ENCODE peak calls at places on chromosomes 1 and 21, in six cellular contexts. One of them, this sample, is unnamed.

GRCh38 chr1:247906504-247907047 is 11.2 kb downstream of the OR2W3 start:
- DNase-seq in AG04450: no peak
- DNase-seq in esophagus squamous epithelium: no peak
- DNase-seq in breast epithelium: no peak
- DNase-seq in uterus: no peak
- DNase-seq in mammary epithelial cell: peak; percentile 80
- DNase-seq in this sample: peak; percentile 29

GRCh38 chr1:182002570-182002969 is 58.9 kb downstream of the ZNF648 start:
- DNase-seq in AG04450: no peak
- DNase-seq in esophagus squamous epithelium: no peak
- DNase-seq in breast epithelium: no peak
- DNase-seq in uterus: no peak
- DNase-seq in mammary epithelial cell: no peak
- DNase-seq in this sample: no peak

GRCh38 chr1:194361374-194362131 is 1175.1 kb upstream of the B3GALT2 start:
- DNase-seq in AG04450: no peak
- DNase-seq in esophagus squamous epithelium: no peak
- DNase-seq in breast epithelium: no peak
- DNase-seq in uterus: no peak
- DNase-seq in mammary epithelial cell: no peak
- DNase-seq in this sample: no peak

GRCh38 chr1:99766378-99766800 is at the start of gene FRRS1:
- DNase-seq in AG04450: peak; percentile 15
- DNase-seq in esophagus squamous epithelium: no peak
- DNase-seq in breast epithelium: no peak
- DNase-seq in uterus: peak; percentile 51
- DNase-seq in mammary epithelial cell: peak; percentile 85
- DNase-seq in this sample: peak; percentile 72

GRCh38 chr1:65539272-65540131 is 119.0 kb downstream of the LEPR start:
- DNase-seq in AG04450: no peak
- DNase-seq in esophagus squamous epithelium: no peak
- DNase-seq in breast epithelium: no peak
- DNase-seq in uterus: no peak
- DNase-seq in mammary epithelial cell: no peak
- DNase-seq in this sample: no peak

GRCh38 chr1:94876362-94876761 is 50.5 kb downstream of the CNN3 start:
- DNase-seq in AG04450: no peak
- DNase-seq in esophagus squamous epithelium: no peak
- DNase-seq in breast epithelium: no peak
- DNase-seq in uterus: no peak
- DNase-seq in mammary epithelial cell: peak; percentile 73
- DNase-seq in this sample: peak; percentile 82

GRCh38 chr1:184075040-184076029 is 23.8 kb downstream of the TSEN15 start:
- DNase-seq in AG04450: no peak
- DNase-seq in esophagus squamous epithelium: no peak
- DNase-seq in breast epithelium: no peak
- DNase-seq in uterus: peak; percentile 28
- DNase-seq in mammary epithelial cell: peak; percentile 51
- DNase-seq in this sample: no peak

GRCh38 chr1:36298640-36299039 is 7.5 kb upstream of the SH3D21 start:
- DNase-seq in AG04450: no peak
- DNase-seq in esophagus squamous epithelium: no peak
- DNase-seq in breast epithelium: no peak
- DNase-seq in uterus: no peak
- DNase-seq in mammary epithelial cell: no peak
- DNase-seq in this sample: no peak

GRCh38 chr1:245915406-245915805 is 591.7 kb downstream of the SMYD3 start:
- DNase-seq in AG04450: no peak
- DNase-seq in esophagus squamous epithelium: no peak
- DNase-seq in breast epithelium: no peak
- DNase-seq in uterus: no peak
- DNase-seq in mammary epithelial cell: no peak
- DNase-seq in this sample: no peak

GRCh38 chr1:17094664-17095063 is 24.6 kb downstream of the PADI2 start:
- DNase-seq in AG04450: no peak
- DNase-seq in esophagus squamous epithelium: no peak
- DNase-seq in breast epithelium: no peak
- DNase-seq in uterus: no peak
- DNase-seq in mammary epithelial cell: no peak
- DNase-seq in this sample: no peak

GRCh38 chr21:20856926-20857325 is 141.3 kb upstream of the NCAM2 start:
- DNase-seq in AG04450: no peak
- DNase-seq in esophagus squamous epithelium: no peak
- DNase-seq in breast epithelium: no peak
- DNase-seq in uterus: no peak
- DNase-seq in mammary epithelial cell: no peak
- DNase-seq in this sample: no peak

GRCh38 chr1:231931846-231932454 is 305.4 kb downstream of the DISC1 start:
- DNase-seq in AG04450: no peak
- DNase-seq in esophagus squamous epithelium: no peak
- DNase-seq in breast epithelium: no peak
- DNase-seq in uterus: no peak
- DNase-seq in mammary epithelial cell: no peak
- DNase-seq in this sample: no peak

GRCh38 chr21:41760411-41760810 is 6.4 kb downstream of the RIPK4 start:
- DNase-seq in AG04450: no peak
- DNase-seq in esophagus squamous epithelium: no peak
- DNase-seq in breast epithelium: no peak
- DNase-seq in uterus: no peak
- DNase-seq in mammary epithelial cell: no peak
- DNase-seq in this sample: no peak

GRCh38 chr1:204560590-204560989 is 44.4 kb downstream of the MDM4 start:
- DNase-seq in AG04450: peak; percentile 20
- DNase-seq in esophagus squamous epithelium: no peak
- DNase-seq in breast epithelium: no peak
- DNase-seq in uterus: no peak
- DNase-seq in mammary epithelial cell: peak; percentile 25
- DNase-seq in this sample: no peak

GRCh38 chr1:203150511-203151297 is 23.2 kb downstream of the ADORA1 start:
- DNase-seq in AG04450: no peak
- DNase-seq in esophagus squamous epithelium: no peak
- DNase-seq in breast epithelium: no peak
- DNase-seq in uterus: no peak
- DNase-seq in mammary epithelial cell: no peak
- DNase-seq in this sample: no peak

GRCh38 chr1:29332204-29332603 is 95.9 kb downstream of the PTPRU start:
- DNase-seq in AG04450: no peak
- DNase-seq in esophagus squamous epithelium: no peak
- DNase-seq in breast epithelium: no peak
- DNase-seq in uterus: no peak
- DNase-seq in mammary epithelial cell: peak; percentile 14
- DNase-seq in this sample: no peak

GRCh38 chr1:103108525-103109150 is 316 bp upstream of the COL11A1 start:
- DNase-seq in AG04450: no peak
- DNase-seq in esophagus squamous epithelium: no peak
- DNase-seq in breast epithelium: no peak
- DNase-seq in uterus: peak; percentile 14
- DNase-seq in mammary epithelial cell: no peak
- DNase-seq in this sample: no peak

GRCh38 chr1:200931776-200932175 is 37.1 kb downstream of the INAVA start:
- DNase-seq in AG04450: no peak
- DNase-seq in esophagus squamous epithelium: no peak
- DNase-seq in breast epithelium: no peak
- DNase-seq in uterus: no peak
- DNase-seq in mammary epithelial cell: peak; percentile 1
- DNase-seq in this sample: no peak

GRCh38 chr1:109397451-109398342 is at the start of gene SORT1:
- DNase-seq in AG04450: peak; percentile 78
- DNase-seq in esophagus squamous epithelium: no peak
- DNase-seq in breast epithelium: peak; percentile 71
- DNase-seq in uterus: peak; percentile 79
- DNase-seq in mammary epithelial cell: peak; percentile 77
- DNase-seq in this sample: no peak

GRCh38 chr21:28444131-28444530 is 548.5 kb downstream of the LTN1 start:
- DNase-seq in AG04450: no peak
- DNase-seq in esophagus squamous epithelium: no peak
- DNase-seq in breast epithelium: no peak
- DNase-seq in uterus: no peak
- DNase-seq in mammary epithelial cell: no peak
- DNase-seq in this sample: no peak

GRCh38 chr1:93620841-93621210 is 60.8 kb downstream of the BCAR3 start:
- DNase-seq in AG04450: no peak
- DNase-seq in esophagus squamous epithelium: no peak
- DNase-seq in breast epithelium: no peak
- DNase-seq in uterus: no peak
- DNase-seq in mammary epithelial cell: peak; percentile 46
- DNase-seq in this sample: peak; percentile 27

GRCh38 chr1:161970633-161971032 is 53.0 kb downstream of the OLFML2B start:
- DNase-seq in AG04450: no peak
- DNase-seq in esophagus squamous epithelium: no peak
- DNase-seq in breast epithelium: no peak
- DNase-seq in uterus: no peak
- DNase-seq in mammary epithelial cell: no peak
- DNase-seq in this sample: no peak

GRCh38 chr1:87803395-87803794 is 474.7 kb downstream of the LMO4 start:
- DNase-seq in AG04450: no peak
- DNase-seq in esophagus squamous epithelium: no peak
- DNase-seq in breast epithelium: no peak
- DNase-seq in uterus: no peak
- DNase-seq in mammary epithelial cell: no peak
- DNase-seq in this sample: no peak

GRCh38 chr1:36091141-36091540 is 2.4 kb downstream of the ADPRS start:
- DNase-seq in AG04450: no peak
- DNase-seq in esophagus squamous epithelium: no peak
- DNase-seq in breast epithelium: no peak
- DNase-seq in uterus: no peak
- DNase-seq in mammary epithelial cell: no peak
- DNase-seq in this sample: no peak

GRCh38 chr1:7680791-7681165 is 90.3 kb upstream of the VAMP3 start:
- DNase-seq in AG04450: no peak
- DNase-seq in esophagus squamous epithelium: no peak
- DNase-seq in breast epithelium: no peak
- DNase-seq in uterus: no peak
- DNase-seq in mammary epithelial cell: no peak
- DNase-seq in this sample: no peak

GRCh38 chr1:28602536-28603439 is 10.7 kb downstream of the RAB42 start:
- DNase-seq in AG04450: peak; percentile 55
- DNase-seq in esophagus squamous epithelium: no peak
- DNase-seq in breast epithelium: no peak
- DNase-seq in uterus: peak; percentile 54
- DNase-seq in mammary epithelial cell: peak; percentile 78
- DNase-seq in this sample: no peak

GRCh38 chr1:17691147-17691634 is 63.9 kb upstream of the ACTL8 start:
- DNase-seq in AG04450: no peak
- DNase-seq in esophagus squamous epithelium: no peak
- DNase-seq in breast epithelium: no peak
- DNase-seq in uterus: no peak
- DNase-seq in mammary epithelial cell: no peak
- DNase-seq in this sample: no peak

GRCh38 chr1:39886757-39887231 is 3.5 kb upstream of the TRIT1 start:
- DNase-seq in AG04450: no peak
- DNase-seq in esophagus squamous epithelium: no peak
- DNase-seq in breast epithelium: no peak
- DNase-seq in uterus: no peak
- DNase-seq in mammary epithelial cell: no peak
- DNase-seq in this sample: no peak

GRCh38 chr1:43847290-43847689 is 86.3 kb upstream of the ARTN start:
- DNase-seq in AG04450: no peak
- DNase-seq in esophagus squamous epithelium: no peak
- DNase-seq in breast epithelium: no peak
- DNase-seq in uterus: no peak
- DNase-seq in mammary epithelial cell: no peak
- DNase-seq in this sample: no peak

GRCh38 chr1:59230622-59231021 is 66.3 kb upstream of the FGGY start:
- DNase-seq in AG04450: no peak
- DNase-seq in esophagus squamous epithelium: no peak
- DNase-seq in breast epithelium: no peak
- DNase-seq in uterus: no peak
- DNase-seq in mammary epithelial cell: no peak
- DNase-seq in this sample: no peak

GRCh38 chr1:65421341-65422174 is 1.1 kb downstream of the LEPR start:
- DNase-seq in AG04450: no peak
- DNase-seq in esophagus squamous epithelium: no peak
- DNase-seq in breast epithelium: no peak
- DNase-seq in uterus: no peak
- DNase-seq in mammary epithelial cell: no peak
- DNase-seq in this sample: no peak

GRCh38 chr1:61925591-61926298 is 183.5 kb downstream of the PATJ start:
- DNase-seq in AG04450: no peak
- DNase-seq in esophagus squamous epithelium: no peak
- DNase-seq in breast epithelium: no peak
- DNase-seq in uterus: no peak
- DNase-seq in mammary epithelial cell: peak; percentile 1
- DNase-seq in this sample: no peak

GRCh38 chr1:15799004-15799867 is 8.2 kb downstream of the UQCRHL start:
- DNase-seq in AG04450: peak; percentile 90
- DNase-seq in esophagus squamous epithelium: no peak
- DNase-seq in breast epithelium: peak; percentile 68
- DNase-seq in uterus: peak; percentile 68
- DNase-seq in mammary epithelial cell: peak; percentile 97
- DNase-seq in this sample: peak; percentile 87

GRCh38 chr1:208977861-208978260 is 605.7 kb upstream of the CAMK1G start:
- DNase-seq in AG04450: no peak
- DNase-seq in esophagus squamous epithelium: no peak
- DNase-seq in breast epithelium: no peak
- DNase-seq in uterus: no peak
- DNase-seq in mammary epithelial cell: peak; percentile 67
- DNase-seq in this sample: peak; percentile 60
- H3K27ac ChIP-seq in AG04450: no peak overlapping the region
- H3K27ac ChIP-seq in esophagus squamous epithelium: no peak overlapping the region
- H3K27ac ChIP-seq in breast epithelium: no peak overlapping the region
- H3K27ac ChIP-seq in uterus: no peak overlapping the region
- H3K27ac ChIP-seq in mammary epithelial cell: no peak overlapping the region
- H3K27ac ChIP-seq in this sample: peak overlapping the region; percentile 57

DNA sequence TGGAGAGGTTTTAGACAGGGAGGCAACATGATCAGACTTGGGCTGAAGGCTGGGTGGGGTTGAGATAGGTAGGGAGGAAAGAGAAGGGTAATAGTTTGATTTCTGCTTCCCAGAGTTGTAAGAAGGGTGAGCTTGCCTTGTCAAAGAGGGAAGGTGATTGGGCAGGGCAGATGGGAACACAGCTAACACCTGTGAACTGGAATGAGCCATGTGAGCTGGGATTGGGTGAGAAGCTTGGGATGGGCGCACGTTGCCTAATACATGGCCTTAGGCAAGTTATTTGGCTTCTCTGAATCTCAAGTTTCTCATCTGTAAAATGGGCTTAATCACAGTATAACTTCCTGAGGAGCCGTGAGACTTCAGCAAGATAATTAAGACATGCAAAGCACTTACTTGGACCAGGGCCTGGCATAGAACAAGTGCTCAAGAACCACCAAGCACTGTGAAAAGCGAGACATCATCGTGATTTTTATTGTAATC is 33.8 kb upstream of the ID3 start:
- DNase-seq in AG04450: no peak
- DNase-seq in esophagus squamous epithelium: no peak
- DNase-seq in breast epithelium: no peak
- DNase-seq in uterus: no peak
- DNase-seq in mammary epithelial cell: peak; percentile 95
- DNase-seq in this sample: peak; percentile 98
- H3K27ac ChIP-seq in AG04450: no peak overlapping the region
- H3K27ac ChIP-seq in esophagus squamous epithelium: peak overlapping the region; percentile 59
- H3K27ac ChIP-seq in breast epithelium: peak overlapping the region; percentile 65
- H3K27ac ChIP-seq in uterus: no peak overlapping the region
- H3K27ac ChIP-seq in mammary epithelial cell: peak overlapping the region; percentile 81
- H3K27ac ChIP-seq in this sample: peak overlapping the region; percentile 89

GRCh38 chr1:112706505-112707216 is at the start of gene RHOC:
- DNase-seq in AG04450: no peak
- DNase-seq in esophagus squamous epithelium: no peak
- DNase-seq in breast epithelium: no peak
- DNase-seq in uterus: peak; percentile 74
- DNase-seq in mammary epithelial cell: no peak
- DNase-seq in this sample: no peak
- H3K27ac ChIP-seq in AG04450: peak within 1 kb of the TSS; percentile 74
- H3K27ac ChIP-seq in esophagus squamous epithelium: peak within 1 kb of the TSS; percentile 93
- H3K27ac ChIP-seq in breast epithelium: peak within 1 kb of the TSS; percentile 86
- H3K27ac ChIP-seq in uterus: peak within 1 kb of the TSS; percentile 97
- H3K27ac ChIP-seq in mammary epithelial cell: peak within 1 kb of the TSS; percentile 85
- H3K27ac ChIP-seq in this sample: peak within 1 kb of the TSS; percentile 93

GRCh38 chr1:236209713-236210112 is 67.4 kb downstream of the GPR137B start:
- DNase-seq in AG04450: no peak
- DNase-seq in esophagus squamous epithelium: no peak
- DNase-seq in breast epithelium: no peak
- DNase-seq in uterus: no peak
- DNase-seq in mammary epithelial cell: no peak
- DNase-seq in this sample: no peak
- H3K27ac ChIP-seq in AG04450: no peak overlapping the region
- H3K27ac ChIP-seq in esophagus squamous epithelium: no peak overlapping the region
- H3K27ac ChIP-seq in breast epithelium: no peak overlapping the region
- H3K27ac ChIP-seq in uterus: no peak overlapping the region
- H3K27ac ChIP-seq in mammary epithelial cell: no peak overlapping the region
- H3K27ac ChIP-seq in this sample: no peak overlapping the region

This sample was measured in epithelial cell of prostate.